ENCODE peak calls at places on chromosome 17, in four cellular contexts. Y, V, M and S are unnamed samples.

GRCh38 chr17:6667516-6667915 is 16.0 kb downstream of the C17orf100 start:
- DNase-seq in Y (no peak), V (no peak), M (no peak), S (no peak)

GRCh38 chr17:54950116-54950515 is 18.3 kb downstream of the COX11 start:
- DNase-seq in Y (no peak), V (no peak), M (no peak), S (no peak)

GRCh38 chr17:73119631-73120030 is 27.1 kb upstream of the SLC39A11 start:
- DNase-seq in Y (no peak), V (no peak), M (no peak), S (no peak)

GRCh38 chr17:22253007-22253406 is 560.7 kb downstream of the KCNJ18 start:
- DNase-seq in Y (no peak), V (no peak), M (no peak), S (no peak)

GRCh38 chr17:43787728-43788127 is 7.5 kb downstream of the CFAP97D1 start:
- DNase-seq in Y (no peak), V (no peak), M (no peak), S (no peak)

GRCh38 chr17:65191805-65192740 is 54.9 kb downstream of the RGS9 start:
- DNase-seq in Y (peak), V (no peak), M (peak), S (no peak)

GRCh38 chr17:33990943-33991706 is 264.0 kb upstream of the CCL2 start:
- DNase-seq in Y (no peak), V (peak), M (no peak), S (no peak)

GRCh38 chr17:32771396-32771795 is 105.5 kb downstream of the MYO1D start:
- DNase-seq in Y (peak), V (no peak), M (no peak), S (no peak)

GRCh38 chr17:63282455-63282854 is 163.7 kb downstream of the CYB561 start:
- DNase-seq in Y (no peak), V (no peak), M (no peak), S (no peak)

GRCh38 chr17:10790491-10791401 is 13.2 kb downstream of the TMEM238L start:
- DNase-seq in Y (no peak), V (no peak), M (no peak), S (no peak)

GRCh38 chr17:70588003-70588402 is 418.7 kb downstream of the KCNJ2 start:
- DNase-seq in Y (no peak), V (no peak), M (no peak), S (no peak)

GRCh38 chr17:66337866-66338472 is 35.6 kb downstream of the PRKCA start:
- DNase-seq in Y (no peak), V (no peak), M (no peak), S (no peak)

GRCh38 chr17:1137465-1137894 is 42.3 kb downstream of the ABR start:
- DNase-seq in Y (no peak), V (peak), M (peak), S (no peak)

GRCh38 chr17:2051388-2052237 is 3.3 kb upstream of the HIC1 start:
- DNase-seq in Y (no peak), V (peak), M (no peak), S (no peak)

GRCh38 chr17:58224315-58224714 is 5.3 kb upstream of the MKS1 start:
- DNase-seq in Y (peak), V (no peak), M (peak), S (no peak)

GRCh38 chr17:13542612-13543011 is 59.1 kb downstream of the HS3ST3A1 start:
- DNase-seq in Y (no peak), V (no peak), M (no peak), S (no peak)

GRCh38 chr17:33779399-33779697 is 475.7 kb upstream of the CCL2 start:
- DNase-seq in Y (no peak), V (no peak), M (no peak), S (no peak)

GRCh38 chr17:969767-970387 is 9.7 kb downstream of the NXN start:
- DNase-seq in Y (no peak), V (peak), M (peak), S (no peak)

GRCh38 chr17:13010959-13011358 is 6.9 kb downstream of the ELAC2 start:
- DNase-seq in Y (no peak), V (no peak), M (no peak), S (no peak)

GRCh38 chr17:17749921-17750320 is 68.7 kb downstream of the RAI1 start:
- DNase-seq in Y (peak), V (peak), M (peak), S (peak)

GRCh38 chr17:1965556-1966273 is 59.4 kb downstream of the RTN4RL1 start:
- DNase-seq in Y (no peak), V (no peak), M (no peak), S (no peak)

GRCh38 chr17:72622661-72623433 is 469.6 kb downstream of the SLC39A11 start:
- DNase-seq in Y (no peak), V (no peak), M (peak), S (no peak)

GRCh38 chr17:22703786-22704441 is 1011.6 kb downstream of the KCNJ18 start:
- DNase-seq in Y (no peak), V (no peak), M (no peak), S (no peak)

GRCh38 chr17:72034000-72034399 is 86.8 kb upstream of the SOX9 start:
- DNase-seq in Y (no peak), V (no peak), M (no peak), S (peak)

GRCh38 chr17:564526-564925 is 150.1 kb downstream of the VPS53 start:
- DNase-seq in Y (no peak), V (no peak), M (no peak), S (no peak)

GRCh38 chr17:45131616-45132301 is 556 bp downstream of the PLCD3 start:
- DNase-seq in Y (no peak), V (peak), M (no peak), S (peak)

GRCh38 chr17:21058098-21058893 is 15.5 kb upstream of the USP22 start:
- DNase-seq in Y (peak), V (peak), M (no peak), S (peak)

GRCh38 chr17:17416400-17417360 is 60.1 kb upstream of the MED9 start:
- DNase-seq in Y (peak), V (peak), M (no peak), S (no peak)

GRCh38 chr17:82888583-82889495 is 49.0 kb upstream of the ZNF750 start:
- DNase-seq in Y (no peak), V (no peak), M (no peak), S (no peak)

GRCh38 chr17:40445769-40446468 is 2.7 kb downstream of the IGFBP4 start:
- DNase-seq in Y (no peak), V (no peak), M (no peak), S (no peak)

GRCh38 chr17:27531469-27531948 is 75.3 kb downstream of the KSR1 start:
- DNase-seq in Y (no peak), V (no peak), M (no peak), S (no peak)
- TF ChIP-seq CTCF in Y (no peak), V (no peak), M (no peak), S (no peak)

DNA sequence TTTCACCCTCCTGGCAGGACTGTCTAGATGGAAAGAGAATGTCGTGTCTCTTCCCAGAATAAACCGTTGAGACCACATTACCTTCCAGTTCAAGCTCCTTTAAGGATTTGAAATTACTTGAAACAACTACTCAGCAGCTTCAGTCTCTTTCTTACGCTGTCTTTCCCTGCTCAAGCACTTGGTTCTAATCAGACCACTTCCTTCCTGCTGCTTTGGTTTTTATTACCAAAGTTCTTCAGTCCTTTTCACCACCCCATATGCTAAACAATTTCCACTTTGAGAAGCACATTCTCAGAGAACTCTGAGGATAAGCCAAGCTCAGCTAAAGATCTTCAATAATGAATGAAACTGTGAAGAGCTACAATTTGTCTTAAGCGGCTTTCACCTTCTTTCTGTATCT is 105.4 kb downstream of the STX8 start:
- DNase-seq in Y (no peak), V (no peak), M (no peak), S (no peak)
- H3K27ac ChIP-seq in Y (no peak), V (no peak), M (no peak), S (no peak)

DNA sequence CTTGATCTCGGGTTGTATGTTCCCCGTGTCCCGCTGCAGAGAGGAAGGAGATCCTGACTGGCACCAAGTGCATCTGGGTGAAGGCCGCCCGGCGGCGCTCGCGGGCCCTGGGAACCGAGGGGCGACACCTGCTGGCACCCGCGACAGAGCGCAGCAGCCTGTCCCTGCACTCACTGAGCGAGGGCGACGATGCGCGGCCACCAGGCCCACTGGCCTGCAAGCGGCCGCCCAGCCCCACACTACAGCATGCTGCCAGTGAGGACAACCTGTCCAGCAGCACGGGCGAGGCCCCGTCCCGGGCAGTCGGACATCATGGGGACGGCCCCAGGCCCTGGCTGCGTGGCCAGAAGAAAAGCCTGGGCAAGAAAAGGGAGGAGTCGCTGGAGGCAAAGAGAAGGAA is 7.5 kb downstream of the BTBD17 start:
- DNase-seq in Y (no peak), V (peak), M (peak), S (peak)
- TF ChIP-seq CTCF in Y (peak), V (peak), M (peak), S (peak)

DNA sequence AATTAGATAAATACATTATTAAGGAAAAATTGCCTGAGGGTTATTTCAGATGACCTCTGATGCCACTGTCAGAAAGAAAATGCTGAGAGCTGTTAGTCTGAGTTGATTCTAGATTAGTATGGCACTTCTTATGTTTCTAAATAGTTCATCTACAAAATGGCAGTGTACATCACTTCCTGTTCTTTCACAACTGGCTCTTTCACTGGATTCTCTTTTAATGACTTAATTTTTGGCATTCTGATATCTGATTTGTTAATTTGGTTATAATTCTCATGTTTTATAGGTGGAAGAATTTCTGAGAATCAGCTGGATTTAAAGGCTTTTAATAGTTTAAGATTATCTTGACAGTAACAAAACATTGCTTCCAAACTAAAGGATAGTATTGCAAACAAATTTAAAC is 3.3 kb downstream of the TAOK1 start:
- DNase-seq in Y (no peak), V (no peak), M (no peak), S (no peak)
- H3K27ac ChIP-seq in Y (no peak), V (no peak), M (no peak), S (no peak)

GRCh38 chr17:42118545-42118944 is 2.6 kb downstream of the KAT2A start:
- DNase-seq in Y (no peak), V (peak), M (peak), S (peak)
- TF ChIP-seq CTCF in Y (peak), V (peak), M (peak), S (peak)

GRCh38 chr17:80437532-80437931 is 22.6 kb downstream of the ENDOV start:
- DNase-seq in Y (no peak), V (no peak), M (no peak), S (no peak)
- H3K27ac ChIP-seq in Y (no peak), V (no peak), M (no peak), S (no peak)

GRCh38 chr17:79219208-79219935 is 144.7 kb downstream of the ENGASE start:
- DNase-seq in Y (no peak), V (peak), M (no peak), S (no peak)
- TF ChIP-seq CTCF in Y (no peak), V (no peak), M (no peak), S (no peak)